ENCODE peak calls at places on chromosomes 16 and 17, in five cellular contexts. One of them, this sample, is unnamed.

GRCh38 chr17:55286681-55287589 is 22.2 kb downstream of the HLF start:
- DNase-seq in lung: no peak
- DNase-seq in G401: peak; percentile 82
- DNase-seq in endothelial cell of umbilical vein: no peak
- DNase-seq in HT1080: no peak
- DNase-seq in this sample: peak; percentile 79

GRCh38 chr17:29250666-29251065 is 4.0 kb downstream of the CRYBA1 start:
- DNase-seq in endothelial cell of umbilical vein: no peak
- DNase-seq in HT1080: peak; percentile 38
- DNase-seq in G401: no peak
- DNase-seq in lung: no peak
- DNase-seq in this sample: peak; percentile 71

GRCh38 chr16:57534337-57534880 is 2.0 kb downstream of the CCDC102A start:
- DNase-seq in lung: no peak
- DNase-seq in HT1080: no peak
- DNase-seq in endothelial cell of umbilical vein: no peak
- DNase-seq in G401: no peak
- DNase-seq in this sample: no peak

GRCh38 chr17:17385502-17385901 is 82.3 kb downstream of the NT5M start:
- DNase-seq in HT1080: no peak
- DNase-seq in G401: no peak
- DNase-seq in endothelial cell of umbilical vein: no peak
- DNase-seq in lung: no peak
- DNase-seq in this sample: no peak

GRCh38 chr16:47705268-47705667 is 244.1 kb downstream of the PHKB start:
- DNase-seq in endothelial cell of umbilical vein: no peak
- DNase-seq in lung: no peak
- DNase-seq in G401: no peak
- DNase-seq in HT1080: no peak
- DNase-seq in this sample: no peak

GRCh38 chr16:84484579-84485254 is 19.7 kb downstream of the MEAK7 start:
- DNase-seq in HT1080: no peak
- DNase-seq in lung: peak; percentile 27
- DNase-seq in endothelial cell of umbilical vein: peak; percentile 61
- DNase-seq in G401: peak; percentile 83
- DNase-seq in this sample: no peak

GRCh38 chr17:9668532-9668931 is 23.2 kb downstream of the USP43 start:
- DNase-seq in endothelial cell of umbilical vein: no peak
- DNase-seq in HT1080: peak; percentile 95
- DNase-seq in G401: no peak
- DNase-seq in lung: no peak
- DNase-seq in this sample: peak; percentile 88

GRCh38 chr16:19415461-19415860 is 2.2 kb upstream of the TMC5 start:
- DNase-seq in endothelial cell of umbilical vein: no peak
- DNase-seq in HT1080: no peak
- DNase-seq in G401: no peak
- DNase-seq in lung: peak; percentile 47
- DNase-seq in this sample: no peak

This sample was measured in RCC 7860.